ENCODE peak calls at places on chromosome 1, in five cellular contexts. Q, J, V, A and C are unnamed samples.

GRCh38 chr1:39683591-39684312 is 7.5 kb downstream of the HPCAL4 start:
- DNase-seq in A (no peak), Q (no peak), J (no peak), V (no peak), C (no peak)

GRCh38 chr1:22330092-22330762 is 121.4 kb upstream of the ZBTB40 start:
- DNase-seq in J (no peak), V (no peak), Q (no peak), A (no peak), C (no peak)

GRCh38 chr1:220157738-220158137 is 63.8 kb downstream of the IARS2 start:
- DNase-seq in A (no peak), Q (no peak), V (no peak), J (no peak), C (peak; percentile 4)

GRCh38 chr1:202270871-202271326 is 70.8 kb downstream of the UBE2T start:
- DNase-seq in A (no peak), Q (no peak), J (no peak), V (no peak), C (no peak)

GRCh38 chr1:172581779-172582178 is 48.8 kb downstream of the SUCO start:
- DNase-seq in A (peak; percentile 18), Q (no peak), V (peak; percentile 71), J (no peak), C (no peak)

GRCh38 chr1:38686306-38687255 is 173.0 kb downstream of the RRAGC start:
- DNase-seq in J (no peak), A (no peak), Q (no peak), V (no peak), C (no peak)

GRCh38 chr1:218715961-218716669 is 371.0 kb downstream of the TGFB2 start:
- DNase-seq in Q (no peak), A (no peak), J (no peak), V (peak; percentile 69), C (no peak)

GRCh38 chr1:47837866-47838561 is 159.2 kb downstream of the TRABD2B start:
- DNase-seq in V (no peak), J (no peak), A (no peak), Q (peak; percentile 8), C (no peak)

GRCh38 chr1:115457295-115457694 is 119.2 kb upstream of the NGF start:
- DNase-seq in V (peak; percentile 17), A (no peak), J (no peak), Q (no peak), C (no peak)

GRCh38 chr1:23239638-23240295 is 22.5 kb upstream of the HTR1D start:
- DNase-seq in V (no peak), J (no peak), Q (no peak), A (no peak), C (no peak)

GRCh38 chr1:227542153-227543120 is 20.9 kb upstream of the ZNF678 start:
- DNase-seq in Q (peak; percentile 78), V (peak; percentile 80), J (peak; percentile 25), A (peak; percentile 81), C (peak; percentile 69)

GRCh38 chr1:21344750-21345443 is 54.6 kb upstream of the ECE1 start:
- DNase-seq in J (no peak), V (no peak), Q (peak; percentile 36), A (no peak), C (no peak)

GRCh38 chr1:186239211-186239610 is 135.8 kb downstream of the TPR start:
- DNase-seq in Q (peak; percentile 29), V (peak; percentile 35), J (no peak), A (no peak), C (peak; percentile 55)

GRCh38 chr1:94865369-94865768 is 45.2 kb downstream of the SLC44A3 start:
- DNase-seq in Q (no peak), V (peak; percentile 87), A (peak; percentile 69), J (no peak), C (peak; percentile 64)

GRCh38 chr1:236140705-236141446 is 1.5 kb upstream of the GPR137B start:
- DNase-seq in J (no peak), A (no peak), Q (no peak), V (no peak), C (no peak)

GRCh38 chr1:207336559-207337467 is 15.3 kb downstream of the CD55 start:
- DNase-seq in J (peak; percentile 48), A (peak; percentile 88), V (peak; percentile 38), Q (no peak), C (peak; percentile 63)

GRCh38 chr1:151371340-151371739 is 1.2 kb downstream of the SELENBP1 start:
- DNase-seq in Q (peak; percentile 91), J (no peak), A (peak; percentile 44), V (peak; percentile 19), C (peak; percentile 49)

GRCh38 chr1:115797491-115797890 is 29.0 kb upstream of the CASQ2 start:
- DNase-seq in Q (no peak), J (no peak), V (no peak), A (no peak), C (no peak)

GRCh38 chr1:244180256-244180655 is 129.2 kb downstream of the ZBTB18 start:
- DNase-seq in J (peak; percentile 10), V (peak; percentile 26), A (peak; percentile 25), Q (no peak), C (peak; percentile 33)

GRCh38 chr1:209653915-209654351 is 1.7 kb upstream of the LAMB3 start:
- DNase-seq in V (no peak), A (no peak), J (no peak), Q (no peak), C (no peak)

GRCh38 chr1:82829527-82829926 is 1028.8 kb downstream of the ADGRL2 start:
- DNase-seq in J (no peak), A (no peak), Q (no peak), V (no peak), C (no peak)

GRCh38 chr1:218123968-218124367 is 161.1 kb upstream of the RRP15 start:
- DNase-seq in V (no peak), A (no peak), J (no peak), Q (no peak), C (no peak)

GRCh38 chr1:179079113-179079761 is 2.6 kb upstream of the TOR3A start:
- DNase-seq in V (peak; percentile 68), Q (peak; percentile 60), A (peak; percentile 88), J (no peak), C (peak; percentile 84)

GRCh38 chr1:117000142-117000541 is 1.4 kb upstream of the CD101 start:
- DNase-seq in Q (no peak), A (no peak), V (no peak), J (no peak), C (no peak)

GRCh38 chr1:223531742-223532341 is 133.7 kb downstream of the CAPN8 start:
- DNase-seq in V (peak; percentile 24), Q (peak; percentile 38), J (no peak), A (peak; percentile 52), C (peak; percentile 40)

GRCh38 chr1:1181938-1182410 is 8.3 kb downstream of the TTLL10 start:
- DNase-seq in J (no peak), A (no peak), Q (no peak), V (no peak), C (no peak)

GRCh38 chr1:153099646-153100045 is 5.3 kb upstream of the SPRR2E start:
- DNase-seq in J (no peak), Q (no peak), V (no peak), A (no peak), C (no peak)

DNA sequence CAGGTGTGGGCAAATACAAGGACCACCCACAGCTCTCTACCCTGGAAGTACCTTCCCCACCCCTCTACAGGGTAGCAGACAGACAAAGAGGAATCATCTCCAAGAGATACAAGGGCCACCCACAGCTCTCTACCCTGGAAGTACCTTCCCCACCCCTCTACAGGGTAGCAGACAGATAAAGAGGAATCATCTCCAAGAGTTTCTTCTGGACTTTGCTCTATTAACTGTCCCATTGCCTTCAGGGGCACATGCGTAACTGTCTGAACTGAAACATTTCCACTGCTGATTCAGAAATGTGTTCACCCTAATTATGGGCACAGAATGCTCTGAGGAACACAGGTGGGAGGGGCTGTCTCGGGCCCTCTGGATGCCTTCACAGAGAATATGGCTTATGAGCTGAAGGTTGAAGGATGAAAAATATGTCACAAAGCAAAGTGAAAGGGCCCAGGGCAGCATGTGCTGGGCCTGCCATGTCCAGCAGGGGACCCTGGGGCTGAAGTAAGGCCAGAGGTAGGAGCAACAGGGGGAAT is 43.9 kb downstream of the ZNF281 start:
- DNase-seq in Q (no peak), A (no peak), V (no peak), J (no peak), C (no peak)
- TF ChIP-seq CTCF in Q (no peak), A (peak; percentile 11), V (no peak), J (no peak), C (peak; percentile 7)

GRCh38 chr1:147769107-147769506 is 8.7 kb upstream of the GJA5 start:
- DNase-seq in A (peak; percentile 70), J (no peak), Q (peak; percentile 66), V (no peak), C (no peak)

GRCh38 chr1:147768582-147768981 is 8.2 kb upstream of the GJA5 start:
- DNase-seq in J (no peak), V (no peak), A (no peak), Q (no peak), C (no peak)

GRCh38 chr1:147772540-147772939 is 12.1 kb upstream of the GJA5 start:
- DNase-seq in J (no peak), V (no peak), Q (no peak), A (no peak), C (no peak)

GRCh38 chr1:147771216-147772125 is 11.1 kb upstream of the GJA5 start:
- DNase-seq in V (no peak), A (peak; percentile 56), Q (peak; percentile 71), J (peak; percentile 19), C (peak; percentile 28)

DNA sequence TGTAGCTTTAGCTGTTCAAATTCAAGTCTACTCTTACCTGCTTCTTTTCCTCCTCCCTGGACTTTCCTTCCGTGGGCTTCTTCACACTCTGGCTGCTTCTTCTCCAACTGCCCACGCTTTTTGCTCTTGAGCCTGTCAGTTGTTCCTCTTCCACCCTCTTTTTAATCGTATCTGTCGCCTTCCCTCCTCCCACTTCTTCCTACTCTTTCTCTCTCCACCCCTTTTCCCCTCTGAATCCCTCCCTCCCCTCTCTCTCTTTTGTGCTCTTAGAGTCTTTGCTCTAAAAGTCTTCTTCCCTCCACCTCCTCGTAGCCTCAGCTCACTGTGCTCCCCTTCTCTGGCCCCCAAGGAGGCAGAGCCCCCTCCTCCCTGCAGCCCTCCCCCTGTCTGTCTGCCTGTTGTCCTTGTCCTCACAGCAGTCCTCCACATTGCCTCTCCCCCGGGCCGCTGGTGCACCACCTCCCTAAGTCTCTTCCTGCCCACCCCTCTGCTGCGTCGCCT is 12.9 kb upstream of the GJA5 start:
- DNase-seq in J (no peak), V (no peak), Q (no peak), A (no peak), C (no peak)
- H3K4me3 ChIP-seq in J (no peak overlapping the region), V (no peak overlapping the region), Q (peak overlapping the region; percentile 57), A (no peak overlapping the region), C (no peak overlapping the region)

GRCh38 chr1:239952348-239953307 is 139.1 kb upstream of the FMN2 start:
- DNase-seq in V (no peak), Q (no peak), A (peak; percentile 23), J (no peak), C (peak; percentile 10)
- TF ChIP-seq CTCF in V (peak; percentile 46), Q (peak; percentile 20), A (peak; percentile 58), J (peak; percentile 73), C (peak; percentile 52)

GRCh38 chr1:87981386-87981785 is 652.7 kb downstream of the LMO4 start:
- DNase-seq in J (no peak), A (no peak), V (no peak), Q (no peak), C (no peak)
- H3K4me3 ChIP-seq in J (no peak overlapping the region), A (no peak overlapping the region), V (no peak overlapping the region), Q (no peak overlapping the region), C (no peak overlapping the region)

GRCh38 chr1:67853704-67854103 is 20.4 kb upstream of the GNG12 start:
- DNase-seq in V (peak; percentile 88), A (peak; percentile 89), J (peak; percentile 37), Q (no peak), C (peak; percentile 88)
- TF ChIP-seq CTCF in V (peak; percentile 99), A (peak; percentile 98), J (peak; percentile 92), Q (peak; percentile 47), C (peak; percentile 99)